ENCODE peak calls at places on chromosomes 3 and 15, in nine cellular contexts. K is cardiac fibroblast; Z is activated CD4-positive, alpha-beta T cell treated with anti-CD3 and anti-CD28 coated beads for 48 hours; Q is AML-193; A is ovary; N is G401; G is posterior cingulate gyrus; I is GM10248; U is Calu3. J is an unnamed sample.

GRCh38 chr15:73991726-73992593 is at the start of gene STOML1:
- DNase-seq in K (peak), Z (peak), Q (peak), A (peak), N (peak), G (peak), I (peak), U (peak), J (peak)

GRCh38 chr3:181487236-181487978 is 224.3 kb upstream of the SOX2 start:
- DNase-seq in K (no peak), Z (no peak), Q (no peak), A (no peak), N (no peak), G (no peak), I (no peak), U (no peak), J (no peak)

GRCh38 chr3:113249111-113249510 is 37.8 kb downstream of the BOC start:
- DNase-seq in K (peak), Z (no peak), Q (no peak), A (no peak), N (peak), G (no peak), I (no peak), U (no peak), J (no peak)

GRCh38 chr15:99371180-99372103 is 120.2 kb downstream of the LRRC28 start:
- DNase-seq in K (peak), Z (no peak), Q (no peak), A (no peak), N (no peak), G (no peak), I (peak), U (no peak), J (peak)

GRCh38 chr3:82274897-82275296 is 513.5 kb upstream of the GBE1 start:
- DNase-seq in K (no peak), Z (no peak), Q (no peak), A (no peak), N (no peak), G (no peak), I (no peak), U (no peak), J (no peak)

GRCh38 chr15:80317389-80318169 is 65.6 kb upstream of the CTXND1 start:
- DNase-seq in K (peak), Z (peak), Q (no peak), A (no peak), N (no peak), G (no peak), I (no peak), U (no peak), J (no peak)

GRCh38 chr15:83904107-83904720 is 250.3 kb downstream of the ADAMTSL3 start:
- DNase-seq in K (peak), Z (no peak), Q (no peak), A (peak), N (peak), G (no peak), I (no peak), U (no peak), J (no peak)

GRCh38 chr3:161149529-161149928 is 44.4 kb upstream of the B3GALNT1 start:
- DNase-seq in K (peak), Z (no peak), Q (no peak), A (no peak), N (no peak), G (no peak), I (no peak), U (no peak), J (no peak)

GRCh38 chr3:176469694-176470205 is 727.5 kb downstream of the TBL1XR1 start:
- DNase-seq in K (no peak), Z (no peak), Q (no peak), A (no peak), N (peak), G (no peak), I (no peak), U (peak), J (no peak)

GRCh38 chr3:119294889-119295769 is 946 bp downstream of the ARHGAP31 start:
- DNase-seq in K (peak), Z (peak), Q (peak), A (peak), N (no peak), G (no peak), I (peak), U (no peak), J (peak)

GRCh38 chr15:45401665-45402161 is 23.4 kb upstream of the GATM start:
- DNase-seq in K (no peak), Z (no peak), Q (no peak), A (no peak), N (no peak), G (no peak), I (no peak), U (no peak), J (no peak)

GRCh38 chr3:79410617-79411016 is 357.2 kb downstream of the ROBO1 start:
- DNase-seq in K (no peak), Z (no peak), Q (no peak), A (no peak), N (no peak), G (no peak), I (no peak), U (no peak), J (no peak)

GRCh38 chr15:77419050-77419835 is 661 bp downstream of the PEAK1 start:
- DNase-seq in K (peak), Z (peak), Q (no peak), A (peak), N (no peak), G (peak), I (peak), U (peak), J (peak)

GRCh38 chr3:192183109-192183508 is 544.2 kb downstream of the FGF12 start:
- DNase-seq in K (no peak), Z (no peak), Q (no peak), A (no peak), N (no peak), G (no peak), I (no peak), U (no peak), J (no peak)

GRCh38 chr15:66630801-66631351 is 65.1 kb upstream of the LCTL start:
- DNase-seq in K (no peak), Z (no peak), Q (no peak), A (no peak), N (no peak), G (no peak), I (no peak), U (no peak), J (no peak)

GRCh38 chr3:122219242-122219872 is 35.9 kb downstream of the CASR start:
- DNase-seq in K (no peak), Z (no peak), Q (no peak), A (no peak), N (no peak), G (no peak), I (no peak), U (no peak), J (no peak)

GRCh38 chr3:157500232-157500631 is 3.0 kb downstream of the VEPH1 start:
- DNase-seq in K (no peak), Z (no peak), Q (no peak), A (no peak), N (no peak), G (no peak), I (no peak), U (peak), J (peak)